ENCODE peak calls at places on chromosomes 1 and 21, in eight cellular contexts. N is right lobe of liver; H is CD4-positive, alpha-beta memory T cell; C is suprapubic skin; P is neuronal stem cell; L is heart left ventricle; O is stomach; Q is colonic mucosa. B is an unnamed sample. For H3K27me3 and H3K9me3, the result is how much of the 10 kb centered on the place peaks cover.

GRCh38 chr1:227343727-227344551 is 25.6 kb upstream of the CDC42BPA start:
- DNase-seq in N (no peak), H (no peak), C (no peak), P (no peak), L (no peak), O (no peak), Q (no peak), B (no peak)

GRCh38 chr1:51313961-51314777 is 16.2 kb downstream of the TTC39A start:
- DNase-seq in N (peak), H (no peak), C (no peak), P (no peak), L (peak), O (no peak), Q (peak), B (no peak)

GRCh38 chr1:25523512-25523911 is 19.9 kb upstream of the LDLRAP1 start:
- DNase-seq in N (no peak), H (no peak), C (no peak), P (peak), L (no peak), O (no peak), Q (no peak), B (peak)

GRCh38 chr1:8230284-8230605 is 87.7 kb upstream of the SLC45A1 start:
- DNase-seq in N (no peak), H (no peak), C (no peak), P (no peak), L (no peak), O (no peak), Q (no peak), B (no peak)

GRCh38 chr1:246270236-246270635 is 236.8 kb downstream of the SMYD3 start:
- DNase-seq in N (no peak), H (no peak), C (no peak), P (no peak), L (no peak), O (no peak), Q (no peak), B (no peak)

GRCh38 chr1:7046314-7046713 is 261.1 kb downstream of the CAMTA1 start:
- DNase-seq in N (no peak), H (no peak), C (no peak), P (peak), L (no peak), O (peak), Q (no peak), B (no peak)

GRCh38 chr21:16534408-16535099 is 804.8 kb downstream of the USP25 start:
- DNase-seq in N (peak), H (no peak), C (peak), P (no peak), L (peak), O (peak), Q (peak), B (no peak)

GRCh38 chr1:119481951-119482350 is 25.1 kb upstream of the HSD3B1 start:
- DNase-seq in N (no peak), H (no peak), C (no peak), P (no peak), L (no peak), O (no peak), Q (no peak), B (no peak)

GRCh38 chr1:109399326-109399957 is 1.7 kb upstream of the SORT1 start:
- DNase-seq in N (no peak), H (peak), C (no peak), P (peak), L (no peak), O (no peak), Q (peak), B (peak)

GRCh38 chr1:229862017-229862774 is 204.8 kb upstream of the GALNT2 start:
- DNase-seq in N (no peak), H (no peak), C (no peak), P (peak), L (no peak), O (no peak), Q (no peak), B (no peak)

GRCh38 chr1:119784127-119784781 is 15.5 kb upstream of the HMGCS2 start:
- DNase-seq in N (peak), H (no peak), C (peak), P (no peak), L (peak), O (peak), Q (peak), B (no peak)

GRCh38 chr1:217953922-217954321 is 322.8 kb downstream of the SPATA17 start:
- DNase-seq in N (no peak), H (no peak), C (no peak), P (no peak), L (no peak), O (no peak), Q (no peak), B (no peak)

GRCh38 chr1:12600880-12601633 is 17.0 kb downstream of the DHRS3 start:
- DNase-seq in N (peak), H (peak), C (no peak), P (no peak), L (no peak), O (peak), Q (peak), B (peak)

GRCh38 chr1:40476924-40477679 is at the start of gene ZFP69:
- DNase-seq in N (peak), H (peak), C (peak), P (peak), L (peak), O (peak), Q (peak), B (peak)

GRCh38 chr1:180524915-180525695 is 22.7 kb upstream of the ACBD6 start:
- DNase-seq in N (no peak), H (no peak), C (no peak), P (no peak), L (no peak), O (no peak), Q (no peak), B (no peak)

GRCh38 chr1:53684741-53685140 is 54.2 kb downstream of the GLIS1 start:
- DNase-seq in N (no peak), H (no peak), C (no peak), P (no peak), L (no peak), O (no peak), Q (no peak), B (no peak)

GRCh38 chr1:53685272-53686051 is 53.5 kb downstream of the GLIS1 start:
- DNase-seq in N (no peak), H (no peak), C (no peak), P (no peak), L (no peak), O (no peak), Q (no peak), B (peak)

GRCh38 chr1:53682369-53682685 is 56.6 kb downstream of the GLIS1 start:
- DNase-seq in N (no peak), H (no peak), C (no peak), P (no peak), L (no peak), O (no peak), Q (no peak), B (no peak)

GRCh38 chr1:53682881-53683280 is 56.1 kb downstream of the GLIS1 start:
- DNase-seq in N (no peak), H (no peak), C (no peak), P (no peak), L (no peak), O (no peak), Q (no peak), B (no peak)

GRCh38 chr1:53683986-53684740 is 54.8 kb downstream of the GLIS1 start:
- DNase-seq in N (no peak), H (no peak), C (no peak), P (no peak), L (no peak), O (no peak), Q (no peak), B (peak)
- H3K27me3 ChIP-seq in N (under half), H (under half), C (under half), P (half or more), L (under half), O (under half), Q (under half), B (under half)

GRCh38 chr1:113543110-113543509 is 152.8 kb downstream of the MAGI3 start:
- DNase-seq in N (no peak), H (no peak), C (no peak), P (no peak), L (no peak), O (no peak), Q (no peak), B (no peak)
- H3K9me3 ChIP-seq in N (under half), H (under half), C (under half), P (under half), L (under half), O (under half), Q (under half), B (under half)

GRCh38 chr1:3161130-3161840 is 92.3 kb downstream of the PRDM16 start:
- DNase-seq in N (no peak), H (no peak), C (no peak), P (no peak), L (no peak), O (peak), Q (no peak), B (no peak)
- H3K4me3 ChIP-seq in N (no peak), H (no peak), C (no peak), P (no peak), L (no peak), O (no peak), Q (no peak), B (no peak)

GRCh38 chr1:17648457-17649145 is 106.5 kb upstream of the ACTL8 start:
- DNase-seq in N (no peak), H (no peak), C (no peak), P (no peak), L (no peak), O (no peak), Q (no peak), B (no peak)
- H3K27me3 ChIP-seq in N (under half), H (under half), C (under half), P (under half), L (under half), O (under half), Q (under half), B (under half)

GRCh38 chr1:4516596-4516995 is 137.8 kb upstream of the AJAP1 start:
- DNase-seq in N (no peak), H (no peak), C (no peak), P (no peak), L (no peak), O (no peak), Q (no peak), B (no peak)
- H3K9me3 ChIP-seq in N (under half), H (under half), C (under half), P (under half), L (under half), O (under half), Q (under half), B (under half)

GRCh38 chr1:207824691-207825090 is 72.8 kb downstream of the CD46 start:
- DNase-seq in N (no peak), H (no peak), C (peak), P (no peak), L (no peak), O (no peak), Q (no peak), B (no peak)
- H3K4me3 ChIP-seq in N (peak), H (no peak), C (peak), P (no peak), L (peak), O (peak), Q (no peak), B (no peak)

DNA sequence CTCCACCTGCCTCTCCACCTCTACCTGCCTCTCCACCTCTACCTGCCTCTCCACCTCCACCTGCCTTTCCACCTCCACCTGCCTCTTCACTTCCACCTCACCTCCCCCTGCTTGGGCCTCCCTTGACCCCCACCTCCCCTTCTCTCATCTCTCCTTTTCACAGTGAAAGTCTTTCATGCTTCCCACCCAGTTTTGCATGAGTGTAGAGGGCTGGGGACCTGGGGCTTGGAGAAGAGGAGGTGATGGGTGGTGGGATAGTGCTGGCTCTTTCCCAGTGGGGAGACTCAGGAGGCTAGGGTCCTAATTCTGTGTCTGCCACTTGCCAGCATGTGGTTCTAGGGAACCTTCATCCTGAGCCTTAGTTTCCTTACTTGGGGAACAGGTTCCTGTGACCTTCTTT is 316.2 kb upstream of the C1orf174 start:
- DNase-seq in N (no peak), H (no peak), C (no peak), P (no peak), L (no peak), O (no peak), Q (no peak), B (no peak)
- H3K27me3 ChIP-seq in N (under half), H (under half), C (under half), P (under half), L (under half), O (under half), Q (under half), B (under half)

GRCh38 chr1:152621993-152622392 is 910 bp downstream of the LCE3A start:
- DNase-seq in N (no peak), H (no peak), C (no peak), P (no peak), L (no peak), O (no peak), Q (no peak), B (no peak)
- H3K9me3 ChIP-seq in N (under half), H (under half), C (under half), P (under half), L (under half), O (under half), Q (under half), B (under half)